ENCODE peak calls at places on chromosomes 12 and 14, in seven cellular contexts. One of them, this sample, is unnamed.

GRCh38 chr12:50110762-50111416 is 1.1 kb upstream of the COX14 start:
- DNase-seq in stimulated activated CD4-positive, alpha-beta T cell treated with anti-CD3 and anti-CD28 coated beads, TNF-alpha, amount 100 ng/mL, for 1 hour: no peak
- DNase-seq in T-helper 17 cell: no peak
- DNase-seq in activated naive CD4-positive, alpha-beta T cell treated with anti-CD3 and anti-CD28 coated beads, Interleukin-2, amount 10 ng/mL, durations not matched to agents 7 days and 5 days: peak; percentile 27
- DNase-seq in mesendoderm: peak; percentile 84
- DNase-seq in nephron progenitor cell: peak; percentile 68
- DNase-seq in EL: peak; percentile 65
- DNase-seq in this sample: peak; percentile 21

GRCh38 chr12:6312529-6313325 is 2.2 kb downstream of the PLEKHG6 start:
- DNase-seq in stimulated activated CD4-positive, alpha-beta T cell treated with anti-CD3 and anti-CD28 coated beads, TNF-alpha, amount 100 ng/mL, for 1 hour: no peak
- DNase-seq in T-helper 17 cell: no peak
- DNase-seq in activated naive CD4-positive, alpha-beta T cell treated with anti-CD3 and anti-CD28 coated beads, Interleukin-2, amount 10 ng/mL, durations not matched to agents 7 days and 5 days: no peak
- DNase-seq in mesendoderm: peak; percentile 87
- DNase-seq in nephron progenitor cell: peak; percentile 46
- DNase-seq in EL: peak; percentile 49
- DNase-seq in this sample: peak; percentile 67

GRCh38 chr14:68779761-68780323 is 13.0 kb downstream of the ZFP36L1 start:
- DNase-seq in stimulated activated CD4-positive, alpha-beta T cell treated with anti-CD3 and anti-CD28 coated beads, TNF-alpha, amount 100 ng/mL, for 1 hour: no peak
- DNase-seq in T-helper 17 cell: no peak
- DNase-seq in activated naive CD4-positive, alpha-beta T cell treated with anti-CD3 and anti-CD28 coated beads, Interleukin-2, amount 10 ng/mL, durations not matched to agents 7 days and 5 days: peak; percentile 73
- DNase-seq in mesendoderm: no peak
- DNase-seq in nephron progenitor cell: no peak
- DNase-seq in EL: peak; percentile 95
- DNase-seq in this sample: peak; percentile 93

GRCh38 chr12:51549637-51550036 is 41.4 kb upstream of the SCN8A start:
- DNase-seq in stimulated activated CD4-positive, alpha-beta T cell treated with anti-CD3 and anti-CD28 coated beads, TNF-alpha, amount 100 ng/mL, for 1 hour: no peak
- DNase-seq in T-helper 17 cell: no peak
- DNase-seq in activated naive CD4-positive, alpha-beta T cell treated with anti-CD3 and anti-CD28 coated beads, Interleukin-2, amount 10 ng/mL, durations not matched to agents 7 days and 5 days: no peak
- DNase-seq in mesendoderm: no peak
- DNase-seq in nephron progenitor cell: no peak
- DNase-seq in EL: no peak
- DNase-seq in this sample: no peak

GRCh38 chr12:120215357-120215735 is 14.4 kb upstream of the RPLP0 start:
- DNase-seq in stimulated activated CD4-positive, alpha-beta T cell treated with anti-CD3 and anti-CD28 coated beads, TNF-alpha, amount 100 ng/mL, for 1 hour: no peak
- DNase-seq in T-helper 17 cell: no peak
- DNase-seq in activated naive CD4-positive, alpha-beta T cell treated with anti-CD3 and anti-CD28 coated beads, Interleukin-2, amount 10 ng/mL, durations not matched to agents 7 days and 5 days: no peak
- DNase-seq in mesendoderm: no peak
- DNase-seq in nephron progenitor cell: no peak
- DNase-seq in EL: no peak
- DNase-seq in this sample: no peak

GRCh38 chr14:37610945-37611523 is 15.6 kb downstream of the TTC6 start:
- DNase-seq in stimulated activated CD4-positive, alpha-beta T cell treated with anti-CD3 and anti-CD28 coated beads, TNF-alpha, amount 100 ng/mL, for 1 hour: no peak
- DNase-seq in T-helper 17 cell: no peak
- DNase-seq in activated naive CD4-positive, alpha-beta T cell treated with anti-CD3 and anti-CD28 coated beads, Interleukin-2, amount 10 ng/mL, durations not matched to agents 7 days and 5 days: no peak
- DNase-seq in mesendoderm: no peak
- DNase-seq in nephron progenitor cell: no peak
- DNase-seq in EL: no peak
- DNase-seq in this sample: no peak

GRCh38 chr12:121825041-121825523 is 21.3 kb downstream of the SETD1B start:
- DNase-seq in stimulated activated CD4-positive, alpha-beta T cell treated with anti-CD3 and anti-CD28 coated beads, TNF-alpha, amount 100 ng/mL, for 1 hour: no peak
- DNase-seq in T-helper 17 cell: no peak
- DNase-seq in activated naive CD4-positive, alpha-beta T cell treated with anti-CD3 and anti-CD28 coated beads, Interleukin-2, amount 10 ng/mL, durations not matched to agents 7 days and 5 days: no peak
- DNase-seq in mesendoderm: no peak
- DNase-seq in nephron progenitor cell: no peak
- DNase-seq in EL: no peak
- DNase-seq in this sample: no peak

GRCh38 chr12:110109037-110109836 is 14.9 kb upstream of the IFT81 start:
- DNase-seq in stimulated activated CD4-positive, alpha-beta T cell treated with anti-CD3 and anti-CD28 coated beads, TNF-alpha, amount 100 ng/mL, for 1 hour: no peak
- DNase-seq in T-helper 17 cell: no peak
- DNase-seq in activated naive CD4-positive, alpha-beta T cell treated with anti-CD3 and anti-CD28 coated beads, Interleukin-2, amount 10 ng/mL, durations not matched to agents 7 days and 5 days: no peak
- DNase-seq in mesendoderm: peak; percentile 90
- DNase-seq in nephron progenitor cell: peak; percentile 30
- DNase-seq in EL: peak; percentile 96
- DNase-seq in this sample: peak; percentile 96

GRCh38 chr12:51025182-51025747 is 919 bp downstream of the SLC11A2 start:
- DNase-seq in stimulated activated CD4-positive, alpha-beta T cell treated with anti-CD3 and anti-CD28 coated beads, TNF-alpha, amount 100 ng/mL, for 1 hour: no peak
- DNase-seq in T-helper 17 cell: no peak
- DNase-seq in activated naive CD4-positive, alpha-beta T cell treated with anti-CD3 and anti-CD28 coated beads, Interleukin-2, amount 10 ng/mL, durations not matched to agents 7 days and 5 days: no peak
- DNase-seq in mesendoderm: no peak
- DNase-seq in nephron progenitor cell: no peak
- DNase-seq in EL: peak; percentile 4
- DNase-seq in this sample: peak; percentile 27

GRCh38 chr12:57240926-57241555 is 9.9 kb downstream of the STAC3 start:
- DNase-seq in stimulated activated CD4-positive, alpha-beta T cell treated with anti-CD3 and anti-CD28 coated beads, TNF-alpha, amount 100 ng/mL, for 1 hour: no peak
- DNase-seq in T-helper 17 cell: no peak
- DNase-seq in activated naive CD4-positive, alpha-beta T cell treated with anti-CD3 and anti-CD28 coated beads, Interleukin-2, amount 10 ng/mL, durations not matched to agents 7 days and 5 days: no peak
- DNase-seq in mesendoderm: peak; percentile 86
- DNase-seq in nephron progenitor cell: no peak
- DNase-seq in EL: peak; percentile 50
- DNase-seq in this sample: no peak

GRCh38 chr14:81351205-81351604 is 48.9 kb downstream of the STON2 start:
- DNase-seq in stimulated activated CD4-positive, alpha-beta T cell treated with anti-CD3 and anti-CD28 coated beads, TNF-alpha, amount 100 ng/mL, for 1 hour: no peak
- DNase-seq in T-helper 17 cell: no peak
- DNase-seq in activated naive CD4-positive, alpha-beta T cell treated with anti-CD3 and anti-CD28 coated beads, Interleukin-2, amount 10 ng/mL, durations not matched to agents 7 days and 5 days: no peak
- DNase-seq in mesendoderm: no peak
- DNase-seq in nephron progenitor cell: no peak
- DNase-seq in EL: no peak
- DNase-seq in this sample: no peak

GRCh38 chr14:47715330-47715729 is 39.9 kb upstream of the MDGA2 start:
- DNase-seq in stimulated activated CD4-positive, alpha-beta T cell treated with anti-CD3 and anti-CD28 coated beads, TNF-alpha, amount 100 ng/mL, for 1 hour: no peak
- DNase-seq in T-helper 17 cell: no peak
- DNase-seq in activated naive CD4-positive, alpha-beta T cell treated with anti-CD3 and anti-CD28 coated beads, Interleukin-2, amount 10 ng/mL, durations not matched to agents 7 days and 5 days: no peak
- DNase-seq in mesendoderm: no peak
- DNase-seq in nephron progenitor cell: no peak
- DNase-seq in EL: no peak
- DNase-seq in this sample: no peak

GRCh38 chr12:56838602-56839488 is 75.7 kb downstream of the HSD17B6 start:
- DNase-seq in stimulated activated CD4-positive, alpha-beta T cell treated with anti-CD3 and anti-CD28 coated beads, TNF-alpha, amount 100 ng/mL, for 1 hour: no peak
- DNase-seq in T-helper 17 cell: no peak
- DNase-seq in activated naive CD4-positive, alpha-beta T cell treated with anti-CD3 and anti-CD28 coated beads, Interleukin-2, amount 10 ng/mL, durations not matched to agents 7 days and 5 days: no peak
- DNase-seq in mesendoderm: no peak
- DNase-seq in nephron progenitor cell: no peak
- DNase-seq in EL: no peak
- DNase-seq in this sample: peak; percentile 60

GRCh38 chr14:90642239-90642717 is 174.0 kb downstream of the TTC7B start:
- DNase-seq in stimulated activated CD4-positive, alpha-beta T cell treated with anti-CD3 and anti-CD28 coated beads, TNF-alpha, amount 100 ng/mL, for 1 hour: no peak
- DNase-seq in T-helper 17 cell: no peak
- DNase-seq in activated naive CD4-positive, alpha-beta T cell treated with anti-CD3 and anti-CD28 coated beads, Interleukin-2, amount 10 ng/mL, durations not matched to agents 7 days and 5 days: no peak
- DNase-seq in mesendoderm: peak; percentile 89
- DNase-seq in nephron progenitor cell: no peak
- DNase-seq in EL: no peak
- DNase-seq in this sample: peak; percentile 91

GRCh38 chr12:6536894-6537579 is 2.7 kb downstream of the GAPDH start:
- DNase-seq in stimulated activated CD4-positive, alpha-beta T cell treated with anti-CD3 and anti-CD28 coated beads, TNF-alpha, amount 100 ng/mL, for 1 hour: no peak
- DNase-seq in T-helper 17 cell: no peak
- DNase-seq in activated naive CD4-positive, alpha-beta T cell treated with anti-CD3 and anti-CD28 coated beads, Interleukin-2, amount 10 ng/mL, durations not matched to agents 7 days and 5 days: no peak
- DNase-seq in mesendoderm: peak; percentile 8
- DNase-seq in nephron progenitor cell: no peak
- DNase-seq in EL: peak; percentile 37
- DNase-seq in this sample: no peak

GRCh38 chr14:96090441-96091148 is 51.4 kb downstream of the C14orf132 start:
- DNase-seq in stimulated activated CD4-positive, alpha-beta T cell treated with anti-CD3 and anti-CD28 coated beads, TNF-alpha, amount 100 ng/mL, for 1 hour: no peak
- DNase-seq in T-helper 17 cell: no peak
- DNase-seq in activated naive CD4-positive, alpha-beta T cell treated with anti-CD3 and anti-CD28 coated beads, Interleukin-2, amount 10 ng/mL, durations not matched to agents 7 days and 5 days: no peak
- DNase-seq in mesendoderm: no peak
- DNase-seq in nephron progenitor cell: peak; percentile 37
- DNase-seq in EL: peak; percentile 77
- DNase-seq in this sample: peak; percentile 78

GRCh38 chr12:124898200-124898950 is 16.1 kb downstream of the UBC start:
- DNase-seq in stimulated activated CD4-positive, alpha-beta T cell treated with anti-CD3 and anti-CD28 coated beads, TNF-alpha, amount 100 ng/mL, for 1 hour: peak; percentile 25
- DNase-seq in T-helper 17 cell: peak; percentile 52
- DNase-seq in activated naive CD4-positive, alpha-beta T cell treated with anti-CD3 and anti-CD28 coated beads, Interleukin-2, amount 10 ng/mL, durations not matched to agents 7 days and 5 days: peak; percentile 79
- DNase-seq in mesendoderm: peak; percentile 75
- DNase-seq in nephron progenitor cell: no peak
- DNase-seq in EL: peak; percentile 49
- DNase-seq in this sample: peak; percentile 42

GRCh38 chr12:13088503-13088902 is 15.0 kb downstream of the GSG1 start:
- DNase-seq in stimulated activated CD4-positive, alpha-beta T cell treated with anti-CD3 and anti-CD28 coated beads, TNF-alpha, amount 100 ng/mL, for 1 hour: no peak
- DNase-seq in T-helper 17 cell: no peak
- DNase-seq in activated naive CD4-positive, alpha-beta T cell treated with anti-CD3 and anti-CD28 coated beads, Interleukin-2, amount 10 ng/mL, durations not matched to agents 7 days and 5 days: no peak
- DNase-seq in mesendoderm: peak; percentile 85
- DNase-seq in nephron progenitor cell: no peak
- DNase-seq in EL: no peak
- DNase-seq in this sample: peak; percentile 43

GRCh38 chr14:77630111-77630510 is 13.7 kb upstream of the SPTLC2 start:
- DNase-seq in stimulated activated CD4-positive, alpha-beta T cell treated with anti-CD3 and anti-CD28 coated beads, TNF-alpha, amount 100 ng/mL, for 1 hour: no peak
- DNase-seq in T-helper 17 cell: no peak
- DNase-seq in activated naive CD4-positive, alpha-beta T cell treated with anti-CD3 and anti-CD28 coated beads, Interleukin-2, amount 10 ng/mL, durations not matched to agents 7 days and 5 days: no peak
- DNase-seq in mesendoderm: no peak
- DNase-seq in nephron progenitor cell: no peak
- DNase-seq in EL: no peak
- DNase-seq in this sample: no peak

GRCh38 chr14:91861091-91861490 is 6.2 kb downstream of the TC2N start:
- DNase-seq in stimulated activated CD4-positive, alpha-beta T cell treated with anti-CD3 and anti-CD28 coated beads, TNF-alpha, amount 100 ng/mL, for 1 hour: no peak
- DNase-seq in T-helper 17 cell: no peak
- DNase-seq in activated naive CD4-positive, alpha-beta T cell treated with anti-CD3 and anti-CD28 coated beads, Interleukin-2, amount 10 ng/mL, durations not matched to agents 7 days and 5 days: no peak
- DNase-seq in mesendoderm: no peak
- DNase-seq in nephron progenitor cell: no peak
- DNase-seq in EL: no peak
- DNase-seq in this sample: no peak

GRCh38 chr12:111148005-111148404 is 220.9 kb downstream of the PHETA1 start:
- DNase-seq in stimulated activated CD4-positive, alpha-beta T cell treated with anti-CD3 and anti-CD28 coated beads, TNF-alpha, amount 100 ng/mL, for 1 hour: no peak
- DNase-seq in T-helper 17 cell: no peak
- DNase-seq in activated naive CD4-positive, alpha-beta T cell treated with anti-CD3 and anti-CD28 coated beads, Interleukin-2, amount 10 ng/mL, durations not matched to agents 7 days and 5 days: no peak
- DNase-seq in mesendoderm: no peak
- DNase-seq in nephron progenitor cell: no peak
- DNase-seq in EL: no peak
- DNase-seq in this sample: no peak

GRCh38 chr12:42862055-42862454 is 272.5 kb upstream of the PRICKLE1 start:
- DNase-seq in stimulated activated CD4-positive, alpha-beta T cell treated with anti-CD3 and anti-CD28 coated beads, TNF-alpha, amount 100 ng/mL, for 1 hour: no peak
- DNase-seq in T-helper 17 cell: no peak
- DNase-seq in activated naive CD4-positive, alpha-beta T cell treated with anti-CD3 and anti-CD28 coated beads, Interleukin-2, amount 10 ng/mL, durations not matched to agents 7 days and 5 days: no peak
- DNase-seq in mesendoderm: peak; percentile 42
- DNase-seq in nephron progenitor cell: no peak
- DNase-seq in EL: peak; percentile 69
- DNase-seq in this sample: peak; percentile 77

GRCh38 chr12:27285395-27285794 is 41.3 kb downstream of the STK38L start:
- DNase-seq in stimulated activated CD4-positive, alpha-beta T cell treated with anti-CD3 and anti-CD28 coated beads, TNF-alpha, amount 100 ng/mL, for 1 hour: no peak
- DNase-seq in T-helper 17 cell: no peak
- DNase-seq in activated naive CD4-positive, alpha-beta T cell treated with anti-CD3 and anti-CD28 coated beads, Interleukin-2, amount 10 ng/mL, durations not matched to agents 7 days and 5 days: no peak
- DNase-seq in mesendoderm: no peak
- DNase-seq in nephron progenitor cell: no peak
- DNase-seq in EL: peak; percentile 24
- DNase-seq in this sample: peak; percentile 37

GRCh38 chr12:105911966-105912365 is 226.8 kb downstream of the NUAK1 start:
- DNase-seq in stimulated activated CD4-positive, alpha-beta T cell treated with anti-CD3 and anti-CD28 coated beads, TNF-alpha, amount 100 ng/mL, for 1 hour: no peak
- DNase-seq in T-helper 17 cell: no peak
- DNase-seq in activated naive CD4-positive, alpha-beta T cell treated with anti-CD3 and anti-CD28 coated beads, Interleukin-2, amount 10 ng/mL, durations not matched to agents 7 days and 5 days: no peak
- DNase-seq in mesendoderm: no peak
- DNase-seq in nephron progenitor cell: no peak
- DNase-seq in EL: no peak
- DNase-seq in this sample: no peak

GRCh38 chr12:40312982-40313576 is 88.3 kb downstream of the LRRK2 start:
- DNase-seq in stimulated activated CD4-positive, alpha-beta T cell treated with anti-CD3 and anti-CD28 coated beads, TNF-alpha, amount 100 ng/mL, for 1 hour: no peak
- DNase-seq in T-helper 17 cell: no peak
- DNase-seq in activated naive CD4-positive, alpha-beta T cell treated with anti-CD3 and anti-CD28 coated beads, Interleukin-2, amount 10 ng/mL, durations not matched to agents 7 days and 5 days: no peak
- DNase-seq in mesendoderm: no peak
- DNase-seq in nephron progenitor cell: no peak
- DNase-seq in EL: peak; percentile 6
- DNase-seq in this sample: peak; percentile 26

GRCh38 chr14:105092912-105093425 is 27.7 kb upstream of the GPR132 start:
- DNase-seq in stimulated activated CD4-positive, alpha-beta T cell treated with anti-CD3 and anti-CD28 coated beads, TNF-alpha, amount 100 ng/mL, for 1 hour: peak; percentile 24
- DNase-seq in T-helper 17 cell: peak; percentile 55
- DNase-seq in activated naive CD4-positive, alpha-beta T cell treated with anti-CD3 and anti-CD28 coated beads, Interleukin-2, amount 10 ng/mL, durations not matched to agents 7 days and 5 days: peak; percentile 72
- DNase-seq in mesendoderm: no peak
- DNase-seq in nephron progenitor cell: peak; percentile 72
- DNase-seq in EL: peak; percentile 68
- DNase-seq in this sample: peak; percentile 86

GRCh38 chr12:2360630-2361170 is 307.9 kb downstream of the CACNA1C start:
- DNase-seq in stimulated activated CD4-positive, alpha-beta T cell treated with anti-CD3 and anti-CD28 coated beads, TNF-alpha, amount 100 ng/mL, for 1 hour: no peak
- DNase-seq in T-helper 17 cell: no peak
- DNase-seq in activated naive CD4-positive, alpha-beta T cell treated with anti-CD3 and anti-CD28 coated beads, Interleukin-2, amount 10 ng/mL, durations not matched to agents 7 days and 5 days: no peak
- DNase-seq in mesendoderm: no peak
- DNase-seq in nephron progenitor cell: no peak
- DNase-seq in EL: no peak
- DNase-seq in this sample: no peak

GRCh38 chr14:56310643-56311042 is 192.4 kb downstream of the PELI2 start:
- DNase-seq in stimulated activated CD4-positive, alpha-beta T cell treated with anti-CD3 and anti-CD28 coated beads, TNF-alpha, amount 100 ng/mL, for 1 hour: no peak
- DNase-seq in T-helper 17 cell: no peak
- DNase-seq in activated naive CD4-positive, alpha-beta T cell treated with anti-CD3 and anti-CD28 coated beads, Interleukin-2, amount 10 ng/mL, durations not matched to agents 7 days and 5 days: no peak
- DNase-seq in mesendoderm: peak; percentile 10
- DNase-seq in nephron progenitor cell: no peak
- DNase-seq in EL: peak; percentile 47
- DNase-seq in this sample: peak; percentile 60

GRCh38 chr12:129258781-129259318 is 405.6 kb downstream of the GLT1D1 start:
- DNase-seq in stimulated activated CD4-positive, alpha-beta T cell treated with anti-CD3 and anti-CD28 coated beads, TNF-alpha, amount 100 ng/mL, for 1 hour: no peak
- DNase-seq in T-helper 17 cell: no peak
- DNase-seq in activated naive CD4-positive, alpha-beta T cell treated with anti-CD3 and anti-CD28 coated beads, Interleukin-2, amount 10 ng/mL, durations not matched to agents 7 days and 5 days: no peak
- DNase-seq in mesendoderm: no peak
- DNase-seq in nephron progenitor cell: no peak
- DNase-seq in EL: no peak
- DNase-seq in this sample: no peak

GRCh38 chr12:63163542-63163941 is 12.5 kb upstream of the AVPR1A start:
- DNase-seq in stimulated activated CD4-positive, alpha-beta T cell treated with anti-CD3 and anti-CD28 coated beads, TNF-alpha, amount 100 ng/mL, for 1 hour: no peak
- DNase-seq in T-helper 17 cell: no peak
- DNase-seq in activated naive CD4-positive, alpha-beta T cell treated with anti-CD3 and anti-CD28 coated beads, Interleukin-2, amount 10 ng/mL, durations not matched to agents 7 days and 5 days: no peak
- DNase-seq in mesendoderm: no peak
- DNase-seq in nephron progenitor cell: no peak
- DNase-seq in EL: peak; percentile 5
- DNase-seq in this sample: peak; percentile 8

GRCh38 chr14:77120771-77121743 is 20.5 kb downstream of the ZDHHC22 start:
- DNase-seq in stimulated activated CD4-positive, alpha-beta T cell treated with anti-CD3 and anti-CD28 coated beads, TNF-alpha, amount 100 ng/mL, for 1 hour: no peak
- DNase-seq in T-helper 17 cell: peak; percentile 19
- DNase-seq in activated naive CD4-positive, alpha-beta T cell treated with anti-CD3 and anti-CD28 coated beads, Interleukin-2, amount 10 ng/mL, durations not matched to agents 7 days and 5 days: peak; percentile 74
- DNase-seq in mesendoderm: no peak
- DNase-seq in nephron progenitor cell: no peak
- DNase-seq in EL: no peak
- DNase-seq in this sample: peak; percentile 34

GRCh38 chr14:42804146-42804545 is 1197.5 kb downstream of the LRFN5 start:
- DNase-seq in stimulated activated CD4-positive, alpha-beta T cell treated with anti-CD3 and anti-CD28 coated beads, TNF-alpha, amount 100 ng/mL, for 1 hour: no peak
- DNase-seq in T-helper 17 cell: no peak
- DNase-seq in activated naive CD4-positive, alpha-beta T cell treated with anti-CD3 and anti-CD28 coated beads, Interleukin-2, amount 10 ng/mL, durations not matched to agents 7 days and 5 days: no peak
- DNase-seq in mesendoderm: no peak
- DNase-seq in nephron progenitor cell: no peak
- DNase-seq in EL: no peak
- DNase-seq in this sample: no peak

This sample was measured in astrocyte of the hippocampus.